ENCODE peak calls at places on chromosomes 3 and 15, in eight cellular contexts. B is heart right ventricle, R is upper lobe of left lung, F is WTC11, M is A673, J is glutamatergic neuron, I is gastrocnemius medialis, U is IMR-90. E is an unnamed sample.

GRCh38 chr3:140424211-140424610 is 253.7 kb upstream of the TRIM42 start:
- DNase-seq in B (no peak), R (no peak), F (no peak), M (no peak), J (no peak), I (no peak), U (no peak), E (no peak)

GRCh38 chr15:51401065-51401780 is 59.8 kb downstream of the GLDN start:
- DNase-seq in B (no peak), R (no peak), F (no peak), M (no peak), J (no peak), I (no peak), U (no peak), E (no peak)

GRCh38 chr3:44104668-44105321 is 136.9 kb upstream of the TOPAZ1 start:
- DNase-seq in B (no peak), R (no peak), F (no peak), M (no peak), J (no peak), I (no peak), U (peak; percentile 16), E (peak; percentile 77)

GRCh38 chr15:99506399-99506798 is 59.4 kb upstream of the MEF2A start:
- DNase-seq in B (no peak), R (no peak), F (no peak), M (no peak), J (no peak), I (no peak), U (no peak), E (no peak)

GRCh38 chr15:88621789-88622604 is 857 bp downstream of the AEN start:
- DNase-seq in B (no peak), R (no peak), F (no peak), M (peak; percentile 43), J (no peak), I (no peak), U (peak; percentile 67), E (peak; percentile 62)

GRCh38 chr15:63999177-63999576 is 47.1 kb downstream of the DAPK2 start:
- DNase-seq in B (no peak), R (no peak), F (no peak), M (peak; percentile 38), J (no peak), I (peak; percentile 47), U (no peak), E (no peak)

GRCh38 chr3:189724366-189724765 is 93.2 kb downstream of the TP63 start:
- DNase-seq in B (no peak), R (no peak), F (no peak), M (no peak), J (no peak), I (no peak), U (peak; percentile 36), E (no peak)

GRCh38 chr15:92653836-92654524 is 1.6 kb downstream of the FAM174B start:
- DNase-seq in B (no peak), R (no peak), F (no peak), M (no peak), J (peak; percentile 56), I (no peak), U (no peak), E (no peak)

GRCh38 chr3:154314152-154314551 is 10.1 kb downstream of the DHX36 start:
- DNase-seq in B (no peak), R (no peak), F (no peak), M (peak; percentile 6), J (no peak), I (no peak), U (no peak), E (no peak)

GRCh38 chr15:90413411-90414379 is 25.7 kb downstream of the IQGAP1 start:
- DNase-seq in B (no peak), R (no peak), F (no peak), M (peak; percentile 52), J (no peak), I (no peak), U (peak; percentile 69), E (no peak)

GRCh38 chr3:51953445-51953844 is 1.7 kb upstream of the GPR62 start:
- DNase-seq in B (no peak), R (no peak), F (no peak), M (peak; percentile 45), J (no peak), I (no peak), U (peak; percentile 91), E (no peak)

GRCh38 chr3:44418549-44418948 is 58.9 kb downstream of the ZNF445 start:
- DNase-seq in B (no peak), R (no peak), F (peak; percentile 71), M (no peak), J (no peak), I (no peak), U (no peak), E (no peak)

GRCh38 chr3:172307143-172307560 is 141.1 kb downstream of the GHSR start:
- DNase-seq in B (no peak), R (no peak), F (no peak), M (no peak), J (no peak), I (no peak), U (peak; percentile 70), E (no peak)

GRCh38 chr3:185283374-185283935 is 29.6 kb upstream of the EHHADH start:
- DNase-seq in B (no peak), R (no peak), F (no peak), M (no peak), J (no peak), I (no peak), U (peak; percentile 16), E (no peak)

GRCh38 chr15:85828026-85828597 is 33.4 kb upstream of the KLHL25 start:
- DNase-seq in B (no peak), R (no peak), F (no peak), M (no peak), J (no peak), I (no peak), U (no peak), E (no peak)

GRCh38 chr3:19074257-19074938 is 73.9 kb upstream of the KCNH8 start:
- DNase-seq in B (no peak), R (no peak), F (peak; percentile 22), M (no peak), J (no peak), I (no peak), U (no peak), E (no peak)

GRCh38 chr3:15781637-15782402 is 16.0 kb downstream of the ANKRD28 start:
- DNase-seq in B (no peak), R (no peak), F (no peak), M (no peak), J (no peak), I (no peak), U (no peak), E (no peak)

GRCh38 chr3:133745981-133746721 is at the start of gene TF:
- DNase-seq in B (no peak), R (peak; percentile 76), F (peak; percentile 22), M (no peak), J (peak; percentile 48), I (no peak), U (no peak), E (no peak)

GRCh38 chr3:193780810-193781472 is 187.9 kb downstream of the OPA1 start:
- DNase-seq in B (peak; percentile 72), R (peak; percentile 82), F (peak; percentile 72), M (peak; percentile 95), J (peak; percentile 65), I (peak; percentile 46), U (peak; percentile 54), E (peak; percentile 67)
- TF ChIP-seq CTCF in B (peak; percentile 93), R (peak; percentile 79), F (peak; percentile 63), M (peak; percentile 95), J (peak; percentile 46), I (peak; percentile 76), U (peak; percentile 81), E (peak; percentile 44)

DNA sequence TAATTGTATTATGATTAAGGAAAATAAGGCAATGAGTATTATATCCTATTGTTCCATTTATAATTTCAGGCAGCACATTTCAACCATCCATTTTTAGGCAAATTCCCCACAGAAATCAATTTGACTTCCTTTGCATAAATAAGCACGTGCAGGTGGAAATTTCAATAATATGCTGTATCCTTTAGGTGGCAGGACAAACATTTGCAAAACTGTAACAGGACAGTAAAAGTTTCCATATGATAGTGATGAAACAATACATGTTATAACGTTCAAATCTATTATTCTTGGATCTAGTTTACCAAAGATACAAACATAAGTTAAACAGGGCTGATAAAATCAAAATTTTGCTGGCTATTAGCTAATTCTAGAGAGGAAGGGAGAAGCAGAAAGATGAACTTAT is 8.5 kb downstream of the UACA start:
- DNase-seq in B (no peak), R (no peak), F (no peak), M (no peak), J (no peak), I (no peak), U (no peak), E (no peak)
- TF ChIP-seq CTCF in B (no peak), R (no peak), F (no peak), M (no peak), J (no peak), I (no peak), U (no peak), E (no peak)

DNA sequence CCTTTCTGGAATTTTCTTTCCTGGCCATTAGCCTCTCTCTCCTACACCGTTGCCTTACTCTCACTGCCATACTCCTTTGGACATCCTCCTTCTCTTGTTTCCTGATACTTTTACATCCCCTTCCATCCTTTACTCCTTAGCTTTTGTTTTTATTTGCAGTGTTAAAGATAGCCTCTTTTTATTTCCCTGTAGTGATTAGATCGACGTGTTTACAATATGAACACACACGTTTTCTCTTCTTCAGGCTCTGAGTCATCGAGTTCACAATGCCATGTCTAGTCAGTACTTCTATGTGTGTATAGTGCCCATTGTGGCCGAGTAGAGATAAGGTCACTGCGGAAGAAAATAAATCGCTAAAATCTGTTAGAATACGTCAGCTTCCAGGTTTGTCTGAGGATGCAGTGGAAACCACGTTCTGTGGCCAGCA is 208.5 kb downstream of the LPP start:
- DNase-seq in B (no peak), R (no peak), F (no peak), M (no peak), J (no peak), I (no peak), U (peak; percentile 69), E (no peak)
- TF ChIP-seq CTCF in B (no peak), R (no peak), F (no peak), M (no peak), J (no peak), I (no peak), U (peak; percentile 12), E (no peak)

GRCh38 chr3:195213639-195214315 is 57.2 kb downstream of the XXYLT1 start:
- DNase-seq in B (no peak), R (no peak), F (no peak), M (no peak), J (no peak), I (no peak), U (no peak), E (no peak)
- TF ChIP-seq CTCF in B (no peak), R (no peak), F (no peak), M (no peak), J (no peak), I (no peak), U (no peak), E (no peak)

DNA sequence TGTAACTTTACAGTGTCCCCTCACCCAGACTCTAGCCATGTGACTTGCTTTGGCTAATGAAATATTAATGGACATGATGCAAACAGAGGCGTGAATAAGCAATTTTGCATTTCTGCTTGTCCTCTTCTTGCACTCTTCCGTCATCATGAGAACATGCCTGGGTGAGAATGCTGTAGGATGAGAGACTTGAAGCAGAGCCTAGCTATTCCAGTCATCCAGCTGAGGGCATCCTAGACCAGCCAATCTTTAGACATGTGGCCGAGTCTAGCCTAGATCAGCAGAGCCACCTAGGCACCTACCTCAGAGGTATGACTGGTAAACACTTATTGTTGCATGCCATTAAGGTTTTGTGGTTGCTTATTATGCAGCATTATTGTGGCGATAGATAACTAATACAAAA is 450.5 kb upstream of the AZI2 start:
- DNase-seq in B (no peak), R (no peak), F (no peak), M (peak; percentile 4), J (no peak), I (no peak), U (peak; percentile 0), E (no peak)
- TF ChIP-seq CTCF in B (no peak), R (no peak), F (no peak), M (peak; percentile 32), J (no peak), I (no peak), U (peak; percentile 14), E (no peak)